ENCODE peak calls at places on chromosomes 7 and 10, in eight cellular contexts. One of them, this sample, is unnamed.
A peak's percentile ranks its signal among the peaks of the same experiment; 100 is the strongest.

GRCh38 chr10:97596101-97597055 is 6.9 kb downstream of the C10orf62 start:
- DNase-seq in osteocyte: no peak
- DNase-seq in HCT116: peak; percentile 65
- DNase-seq in Calu3: peak; percentile 16
- DNase-seq in fibroblast of lung: peak; percentile 95
- DNase-seq in left lobe of liver: peak; percentile 57
- DNase-seq in NCI-H1105: no peak
- DNase-seq in NCI-H1436: no peak
- DNase-seq in this sample: no peak

GRCh38 chr7:98755138-98755898 is 114.5 kb downstream of the TMEM130 start:
- DNase-seq in osteocyte: no peak
- DNase-seq in HCT116: no peak
- DNase-seq in Calu3: peak; percentile 29
- DNase-seq in fibroblast of lung: no peak
- DNase-seq in left lobe of liver: no peak
- DNase-seq in NCI-H1105: no peak
- DNase-seq in NCI-H1436: no peak
- DNase-seq in this sample: no peak

GRCh38 chr7:14457567-14458453 is 444.7 kb downstream of the DGKB start:
- DNase-seq in osteocyte: peak; percentile 86
- DNase-seq in HCT116: peak; percentile 83
- DNase-seq in Calu3: peak; percentile 84
- DNase-seq in fibroblast of lung: peak; percentile 72
- DNase-seq in left lobe of liver: peak; percentile 66
- DNase-seq in NCI-H1105: peak; percentile 77
- DNase-seq in NCI-H1436: peak; percentile 52
- DNase-seq in this sample: peak; percentile 73

GRCh38 chr10:88460601-88461000 is 122.5 kb downstream of the RNLS start:
- DNase-seq in osteocyte: no peak
- DNase-seq in HCT116: no peak
- DNase-seq in Calu3: no peak
- DNase-seq in fibroblast of lung: no peak
- DNase-seq in left lobe of liver: no peak
- DNase-seq in NCI-H1105: no peak
- DNase-seq in NCI-H1436: no peak
- DNase-seq in this sample: no peak

GRCh38 chr7:4739528-4739992 is 35.9 kb upstream of the AP5Z1 start:
- DNase-seq in osteocyte: no peak
- DNase-seq in HCT116: no peak
- DNase-seq in Calu3: no peak
- DNase-seq in fibroblast of lung: peak; percentile 62
- DNase-seq in left lobe of liver: peak; percentile 65
- DNase-seq in NCI-H1105: no peak
- DNase-seq in NCI-H1436: no peak
- DNase-seq in this sample: no peak

GRCh38 chr7:139682136-139683013 is 95.4 kb downstream of the HIPK2 start:
- DNase-seq in osteocyte: no peak
- DNase-seq in HCT116: peak; percentile 61
- DNase-seq in Calu3: no peak
- DNase-seq in fibroblast of lung: peak; percentile 82
- DNase-seq in left lobe of liver: peak; percentile 41
- DNase-seq in NCI-H1105: no peak
- DNase-seq in NCI-H1436: no peak
- DNase-seq in this sample: no peak

GRCh38 chr10:58754419-58755180 is 241.9 kb downstream of the BICC1 start:
- DNase-seq in osteocyte: no peak
- DNase-seq in HCT116: no peak
- DNase-seq in Calu3: no peak
- DNase-seq in fibroblast of lung: no peak
- DNase-seq in left lobe of liver: peak; percentile 52
- DNase-seq in NCI-H1105: no peak
- DNase-seq in NCI-H1436: no peak
- DNase-seq in this sample: no peak

GRCh38 chr10:120824864-120825263 is 26.3 kb upstream of the WDR11 start:
- DNase-seq in osteocyte: no peak
- DNase-seq in HCT116: peak; percentile 54
- DNase-seq in Calu3: peak; percentile 14
- DNase-seq in fibroblast of lung: peak; percentile 23
- DNase-seq in left lobe of liver: no peak
- DNase-seq in NCI-H1105: no peak
- DNase-seq in NCI-H1436: no peak
- DNase-seq in this sample: peak; percentile 67

GRCh38 chr7:1314908-1315450 is 82.3 kb downstream of the UNCX start:
- DNase-seq in osteocyte: no peak
- DNase-seq in HCT116: no peak
- DNase-seq in Calu3: no peak
- DNase-seq in fibroblast of lung: no peak
- DNase-seq in left lobe of liver: no peak
- DNase-seq in NCI-H1105: no peak
- DNase-seq in NCI-H1436: no peak
- DNase-seq in this sample: no peak

GRCh38 chr10:118587881-118588651 is 7.4 kb downstream of the PRLHR start:
- DNase-seq in osteocyte: no peak
- DNase-seq in HCT116: no peak
- DNase-seq in Calu3: no peak
- DNase-seq in fibroblast of lung: no peak
- DNase-seq in left lobe of liver: no peak
- DNase-seq in NCI-H1105: no peak
- DNase-seq in NCI-H1436: no peak
- DNase-seq in this sample: no peak

GRCh38 chr10:27360581-27361172 is 120.1 kb upstream of the ACBD5 start:
- DNase-seq in osteocyte: peak; percentile 90
- DNase-seq in HCT116: peak; percentile 68
- DNase-seq in Calu3: peak; percentile 83
- DNase-seq in fibroblast of lung: peak; percentile 63
- DNase-seq in left lobe of liver: peak; percentile 78
- DNase-seq in NCI-H1105: peak; percentile 49
- DNase-seq in NCI-H1436: peak; percentile 82
- DNase-seq in this sample: peak; percentile 39

GRCh38 chr10:79025113-79025832 is 43.5 kb upstream of the ZMIZ1 start:
- DNase-seq in osteocyte: no peak
- DNase-seq in HCT116: no peak
- DNase-seq in Calu3: no peak
- DNase-seq in fibroblast of lung: peak; percentile 6
- DNase-seq in left lobe of liver: no peak
- DNase-seq in NCI-H1105: no peak
- DNase-seq in NCI-H1436: peak; percentile 14
- DNase-seq in this sample: peak; percentile 12

This sample was measured in NCI-H446 treated with DMSO at 0.1 percent for 48 hours.